ENCODE peak calls at places on chromosomes 7 and 10, in six cellular contexts. U, F, D, G, T and A are unnamed samples.

GRCh38 chr10:132269286-132270230 is 38.2 kb downstream of the STK32C start:
- DNase-seq in U (no peak), F (no peak), D (no peak), G (no peak), T (no peak), A (no peak)

GRCh38 chr7:363626-364025 is 73.7 kb downstream of the FOXL3 start:
- DNase-seq in U (no peak), F (no peak), D (no peak), G (no peak), T (no peak), A (peak; percentile 4)

GRCh38 chr7:131455546-131455945 is 100.9 kb downstream of the PODXL start:
- DNase-seq in U (no peak), F (no peak), D (no peak), G (no peak), T (no peak), A (no peak)

GRCh38 chr7:128876127-128876526 is 13.5 kb downstream of the ATP6V1F start:
- DNase-seq in U (no peak), F (peak; percentile 26), D (no peak), G (no peak), T (no peak), A (no peak)

GRCh38 chr7:157471259-157472125 is 134.7 kb downstream of the DNAJB6 start:
- DNase-seq in U (no peak), F (no peak), D (no peak), G (peak; percentile 31), T (peak; percentile 54), A (no peak)

GRCh38 chr7:46660402-46660801 is 739.3 kb upstream of the IGFBP3 start:
- DNase-seq in U (no peak), F (no peak), D (peak; percentile 50), G (no peak), T (no peak), A (no peak)

GRCh38 chr10:44725404-44725803 is 185.7 kb upstream of the TMEM72 start:
- DNase-seq in U (no peak), F (no peak), D (peak; percentile 40), G (no peak), T (no peak), A (no peak)

GRCh38 chr7:87580636-87581035 is 20.0 kb downstream of the ABCB1 start:
- DNase-seq in U (no peak), F (no peak), D (no peak), G (no peak), T (no peak), A (no peak)

GRCh38 chr7:43071604-43072003 is 40.8 kb upstream of the HECW1 start:
- DNase-seq in U (no peak), F (no peak), D (peak; percentile 1), G (no peak), T (no peak), A (no peak)

GRCh38 chr10:87733081-87733480 is 73.4 kb downstream of the PAPSS2 start:
- DNase-seq in U (no peak), F (no peak), D (no peak), G (no peak), T (no peak), A (peak; percentile 44)

GRCh38 chr10:46544989-46545791 is 11.3 kb downstream of the GPRIN2 start:
- DNase-seq in U (no peak), F (peak; percentile 18), D (no peak), G (peak; percentile 46), T (peak; percentile 14), A (peak; percentile 13)

GRCh38 chr10:22333167-22333566 is 12.1 kb upstream of the SPAG6 start:
- DNase-seq in U (no peak), F (no peak), D (no peak), G (no peak), T (no peak), A (no peak)

GRCh38 chr10:131899695-131900349 is 986 bp upstream of the PPP2R2D start:
- DNase-seq in U (no peak), F (no peak), D (no peak), G (no peak), T (no peak), A (no peak)

GRCh38 chr10:103153302-103153759 is 39.7 kb downstream of the NT5C2 start:
- DNase-seq in U (no peak), F (no peak), D (peak; percentile 36), G (no peak), T (no peak), A (peak; percentile 38)

GRCh38 chr10:113126506-113127192 is 176.6 kb downstream of the TCF7L2 start:
- DNase-seq in U (peak; percentile 68), F (peak; percentile 66), D (peak; percentile 76), G (peak; percentile 76), T (no peak), A (peak; percentile 65)

GRCh38 chr7:90403174-90404113 is at the start of gene CLDN12:
- DNase-seq in U (peak; percentile 89), F (peak; percentile 89), D (peak; percentile 99), G (peak; percentile 92), T (peak; percentile 70), A (peak; percentile 85)
- TF ChIP-seq POLR2A in U (no peak), F (peak; percentile 93), D (peak; percentile 92), G (peak; percentile 85), T (peak; percentile 90), A (peak; percentile 91)

DNA sequence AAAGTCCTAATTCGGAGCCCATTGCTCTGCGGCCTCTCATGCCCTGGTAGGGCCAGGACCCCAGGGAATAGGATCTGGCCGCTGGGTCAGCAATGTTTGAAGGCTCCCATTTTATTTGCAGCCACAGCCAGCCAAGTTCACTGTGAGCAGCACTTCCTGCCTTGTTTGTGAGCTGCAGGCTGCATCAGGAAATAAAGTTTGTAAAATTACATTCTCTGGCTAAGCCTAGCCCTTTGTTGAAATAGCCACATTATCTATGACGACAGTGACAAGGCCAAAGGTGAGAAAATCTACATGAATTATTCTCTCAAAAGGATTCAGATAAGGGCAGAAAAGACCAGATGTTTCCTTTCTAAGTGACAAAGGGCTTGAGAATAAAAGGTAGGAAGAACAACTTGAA is 23.7 kb upstream of the ITGB1 start:
- DNase-seq in U (peak; percentile 66), F (peak; percentile 77), D (peak; percentile 68), G (peak; percentile 54), T (no peak), A (peak; percentile 72)
- TF ChIP-seq POLR2A in U (no peak), F (peak; percentile 91), D (peak; percentile 54), G (peak; percentile 90), T (peak; percentile 90), A (peak; percentile 83)

GRCh38 chr10:120727001-120727400 is 124.2 kb upstream of the WDR11 start:
- DNase-seq in U (no peak), F (no peak), D (no peak), G (no peak), T (no peak), A (no peak)
- TF ChIP-seq POLR2A in U (no peak), F (no peak), D (no peak), G (no peak), T (no peak), A (no peak)

GRCh38 chr7:27215356-27215755 is 15.5 kb upstream of the HOXA13 start:
- DNase-seq in U (no peak), F (no peak), D (no peak), G (no peak), T (no peak), A (no peak)

GRCh38 chr7:27221201-27221797 is 21.3 kb upstream of the EVX1 start:
- DNase-seq in U (no peak), F (no peak), D (no peak), G (no peak), T (no peak), A (no peak)

GRCh38 chr7:27219821-27220220 is 19.9 kb upstream of the HOXA13 start:
- DNase-seq in U (no peak), F (no peak), D (no peak), G (no peak), T (no peak), A (no peak)

GRCh38 chr7:27220440-27220955 is 20.6 kb upstream of the HOXA13 start:
- DNase-seq in U (no peak), F (no peak), D (no peak), G (no peak), T (no peak), A (no peak)

GRCh38 chr7:27217951-27218350 is 18.1 kb upstream of the HOXA13 start:
- DNase-seq in U (no peak), F (no peak), D (no peak), G (no peak), T (no peak), A (no peak)
- TF ChIP-seq POLR2A in U (no peak), F (no peak), D (no peak), G (no peak), T (no peak), A (no peak)

DNA sequence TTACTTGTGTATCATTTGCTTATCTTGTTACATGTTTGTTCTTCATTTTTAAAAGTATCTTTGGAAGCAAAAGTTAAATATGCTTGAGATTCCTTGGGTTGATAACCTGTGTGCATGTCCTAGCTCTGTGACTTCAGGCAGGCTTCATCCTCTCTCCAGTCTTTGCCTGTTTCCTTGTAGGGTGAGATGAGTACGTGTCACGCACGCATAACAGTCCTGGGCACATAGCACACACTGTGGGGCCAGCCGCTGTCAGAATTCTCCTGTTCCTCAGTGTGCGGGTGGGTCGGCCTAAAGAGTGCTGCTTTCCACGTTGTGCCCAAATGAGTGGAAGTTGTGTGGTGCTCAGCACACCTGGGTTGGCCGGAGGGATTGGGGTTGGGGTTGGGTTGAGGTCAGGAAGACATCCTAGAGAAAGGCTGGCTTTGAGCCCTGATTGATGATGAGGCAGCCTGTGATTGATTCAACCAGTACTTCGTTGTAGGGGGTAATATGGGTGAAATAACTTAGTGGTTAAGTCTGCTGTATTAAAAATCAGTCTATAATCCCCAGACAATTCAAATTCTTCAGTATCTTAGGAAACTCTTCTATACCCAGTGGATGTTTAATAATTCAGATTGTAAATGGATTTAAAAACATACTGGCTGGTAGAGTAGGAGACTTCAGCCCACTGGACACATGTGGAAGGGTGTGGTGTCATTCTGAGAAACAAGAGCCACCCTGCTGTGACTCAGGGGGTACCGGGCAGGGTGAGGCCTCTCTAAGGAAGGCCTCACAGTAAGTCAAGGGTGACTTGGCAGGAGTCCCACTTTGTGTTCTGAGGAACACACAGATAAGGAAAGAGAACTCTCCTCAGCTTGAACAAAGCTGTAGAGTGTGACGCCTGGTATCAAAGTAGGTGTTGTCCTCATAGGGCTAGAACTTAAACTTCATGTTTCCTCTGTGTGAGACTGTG is 54.8 kb downstream of the DAGLB start:
- DNase-seq in U (peak; percentile 73), F (peak; percentile 95), D (peak; percentile 77), G (no peak), T (peak; percentile 36), A (peak; percentile 65)
- TF ChIP-seq POLR2A in U (no peak), F (no peak), D (no peak), G (no peak), T (peak; percentile 71), A (no peak)

GRCh38 chr10:110205051-110205675 is 2.2 kb upstream of the MXI1 start:
- DNase-seq in U (no peak), F (no peak), D (no peak), G (no peak), T (no peak), A (no peak)

GRCh38 chr10:110208614-110209398 is 1.4 kb downstream of the MXI1 start:
- DNase-seq in U (peak; percentile 49), F (peak; percentile 49), D (peak; percentile 46), G (no peak), T (peak; percentile 32), A (peak; percentile 57)

GRCh38 chr10:110209399-110209925 is 2.1 kb downstream of the MXI1 start:
- DNase-seq in U (peak; percentile 65), F (peak; percentile 71), D (peak; percentile 65), G (peak; percentile 70), T (peak; percentile 65), A (peak; percentile 71)

GRCh38 chr10:110207805-110208613 is 604 bp downstream of the MXI1 start:
- DNase-seq in U (peak; percentile 41), F (peak; percentile 53), D (peak; percentile 17), G (no peak), T (peak; percentile 53), A (peak; percentile 49)

GRCh38 chr10:110206988-110207804 is at the start of gene MXI1:
- DNase-seq in U (peak; percentile 79), F (peak; percentile 90), D (peak; percentile 82), G (peak; percentile 83), T (peak; percentile 70), A (peak; percentile 87)
- TF ChIP-seq POLR2A in U (no peak), F (peak; percentile 87), D (no peak), G (peak; percentile 48), T (peak; percentile 95), A (peak; percentile 21)